ENCODE peak calls at places on chromosomes 6 and 20, in ten cellular contexts. P, T, G, W, B, M, C, H, X and S are unnamed samples.

GRCh38 chr20:57258055-57258454 is 8.4 kb downstream of the BMP7 start:
- DNase-seq in P (no peak), T (no peak), G (no peak), W (no peak), B (no peak), M (peak; percentile 66), C (no peak), H (no peak), X (no peak), S (no peak)

GRCh38 chr6:166417285-166417691 is 34.5 kb upstream of the MPC1 start:
- DNase-seq in P (no peak), T (no peak), G (no peak), W (no peak), B (no peak), M (no peak), C (no peak), H (no peak), X (no peak), S (no peak)

GRCh38 chr6:1820165-1820564 is 210.4 kb downstream of the FOXC1 start:
- DNase-seq in P (no peak), T (no peak), G (peak; percentile 86), W (peak; percentile 61), B (no peak), M (no peak), C (no peak), H (no peak), X (no peak), S (no peak)

GRCh38 chr6:136309729-136310311 is 20.2 kb upstream of the BCLAF1 start:
- DNase-seq in P (no peak), T (no peak), G (no peak), W (no peak), B (no peak), M (no peak), C (no peak), H (no peak), X (no peak), S (no peak)

GRCh38 chr20:57124800-57125399 is 141.5 kb downstream of the BMP7 start:
- DNase-seq in P (no peak), T (no peak), G (no peak), W (no peak), B (no peak), M (no peak), C (no peak), H (no peak), X (no peak), S (no peak)

GRCh38 chr6:12767016-12767415 is 50.4 kb downstream of the PHACTR1 start:
- DNase-seq in P (no peak), T (no peak), G (no peak), W (no peak), B (no peak), M (no peak), C (no peak), H (no peak), X (no peak), S (no peak)

GRCh38 chr20:44805991-44806729 is 4.2 kb downstream of the RIMS4 start:
- DNase-seq in P (no peak), T (no peak), G (peak; percentile 62), W (peak; percentile 93), B (no peak), M (peak; percentile 80), C (no peak), H (no peak), X (no peak), S (no peak)

GRCh38 chr20:14288341-14289330 is 48.8 kb downstream of the FLRT3 start:
- DNase-seq in P (no peak), T (no peak), G (peak; percentile 17), W (peak; percentile 12), B (peak; percentile 31), M (no peak), C (no peak), H (peak; percentile 0), X (no peak), S (no peak)

GRCh38 chr6:408599-409102 is 17.1 kb downstream of the IRF4 start:
- DNase-seq in P (no peak), T (no peak), G (peak; percentile 26), W (peak; percentile 48), B (peak; percentile 19), M (no peak), C (no peak), H (peak; percentile 83), X (no peak), S (no peak)

GRCh38 chr20:51554538-51555165 is 12.1 kb upstream of the NFATC2 start:
- DNase-seq in P (no peak), T (no peak), G (peak; percentile 88), W (peak; percentile 39), B (no peak), M (no peak), C (no peak), H (no peak), X (no peak), S (no peak)

GRCh38 chr20:63429992-63430391 is 42.5 kb downstream of the KCNQ2 start:
- DNase-seq in P (no peak), T (no peak), G (no peak), W (no peak), B (no peak), M (no peak), C (no peak), H (no peak), X (no peak), S (no peak)

GRCh38 chr6:158755636-158756035 is 63.5 kb downstream of the EZR start:
- DNase-seq in P (no peak), T (no peak), G (no peak), W (no peak), B (no peak), M (no peak), C (no peak), H (no peak), X (no peak), S (no peak)

GRCh38 chr20:43404880-43405279 is 52.8 kb upstream of the SRSF6 start:
- DNase-seq in P (peak; percentile 5), T (peak; percentile 41), G (no peak), W (no peak), B (peak; percentile 11), M (no peak), C (peak; percentile 20), H (peak; percentile 26), X (peak; percentile 6), S (no peak)